ENCODE peak calls at places on chromosomes 6 and 20, in nine cellular contexts. P is NB4; O is heart left ventricle; Y is HFFc6; L is progenitor cell of endocrine pancreas; V is AG09309; Q is uterus; J is CD8-positive, alpha-beta T cell; I is GM13976. N is an unnamed sample.

GRCh38 chr6:41167173-41167963 is 4.5 kb upstream of the TREM2 start:
- DNase-seq in P (peak; percentile 41), O (no peak), Y (no peak), L (peak; percentile 39), V (no peak), Q (no peak), J (no peak), I (no peak), N (no peak)

GRCh38 chr6:123715243-123715863 is 78.6 kb upstream of the TRDN start:
- DNase-seq in P (peak; percentile 54), O (no peak), Y (no peak), L (no peak), V (no peak), Q (no peak), J (no peak), I (peak; percentile 9), N (peak; percentile 46)

GRCh38 chr20:10864076-10864672 is 190.4 kb upstream of the JAG1 start:
- DNase-seq in P (peak; percentile 8), O (no peak), Y (no peak), L (no peak), V (no peak), Q (no peak), J (no peak), I (no peak), N (no peak)

GRCh38 chr20:9407805-9408421 is 106.5 kb upstream of the LAMP5 start:
- DNase-seq in P (peak; percentile 71), O (no peak), Y (peak; percentile 71), L (peak; percentile 65), V (peak; percentile 35), Q (peak; percentile 24), J (peak; percentile 25), I (peak; percentile 55), N (peak; percentile 80)

GRCh38 chr20:58043866-58044140 is 184.7 kb downstream of the ANKRD60 start:
- DNase-seq in P (no peak), O (no peak), Y (no peak), L (no peak), V (no peak), Q (no peak), J (no peak), I (no peak), N (no peak)

GRCh38 chr6:2940010-2940850 is 31.1 kb downstream of the SERPINB6 start:
- DNase-seq in P (peak; percentile 49), O (no peak), Y (no peak), L (no peak), V (no peak), Q (no peak), J (peak; percentile 73), I (peak; percentile 86), N (peak; percentile 99)

GRCh38 chr6:113065606-113066005 is 718.5 kb downstream of the RFPL4B start:
- DNase-seq in P (no peak), O (no peak), Y (no peak), L (no peak), V (no peak), Q (no peak), J (no peak), I (no peak), N (no peak)

GRCh38 chr20:43658723-43659419 is 8.0 kb upstream of the MYBL2 start:
- DNase-seq in P (no peak), O (no peak), Y (no peak), L (no peak), V (no peak), Q (no peak), J (no peak), I (no peak), N (no peak)

GRCh38 chr6:131519670-131520436 is 53.2 kb upstream of the ARG1 start:
- DNase-seq in P (peak; percentile 53), O (no peak), Y (peak; percentile 52), L (no peak), V (peak; percentile 13), Q (no peak), J (peak; percentile 44), I (no peak), N (peak; percentile 52)

GRCh38 chr6:129726650-129727049 is 16.7 kb upstream of the ARHGAP18 start:
- DNase-seq in P (no peak), O (no peak), Y (no peak), L (no peak), V (no peak), Q (no peak), J (no peak), I (no peak), N (no peak)

GRCh38 chr6:106181664-106182418 is 95.7 kb downstream of the PRDM1 start:
- DNase-seq in P (no peak), O (no peak), Y (peak; percentile 91), L (no peak), V (peak; percentile 47), Q (no peak), J (no peak), I (no peak), N (peak; percentile 80)

GRCh38 chr20:40651121-40651520 is 37.9 kb downstream of the MAFB start:
- DNase-seq in P (no peak), O (no peak), Y (no peak), L (no peak), V (no peak), Q (no peak), J (no peak), I (no peak), N (no peak)

GRCh38 chr6:142784344-142784743 is 160.6 kb downstream of the HIVEP2 start:
- DNase-seq in P (peak; percentile 78), O (no peak), Y (no peak), L (no peak), V (no peak), Q (no peak), J (no peak), I (peak; percentile 69), N (peak; percentile 85)

GRCh38 chr6:5102266-5102970 is 17.3 kb downstream of the PPP1R3G start:
- DNase-seq in P (no peak), O (no peak), Y (no peak), L (no peak), V (no peak), Q (no peak), J (no peak), I (no peak), N (no peak)

GRCh38 chr6:168699631-168700315 is 258.8 kb downstream of the SMOC2 start:
- DNase-seq in P (no peak), O (no peak), Y (no peak), L (no peak), V (no peak), Q (peak; percentile 75), J (no peak), I (no peak), N (no peak)

GRCh38 chr20:16821211-16822089 is 73.3 kb downstream of the OTOR start:
- DNase-seq in P (peak; percentile 62), O (peak; percentile 54), Y (peak; percentile 7), L (no peak), V (no peak), Q (no peak), J (no peak), I (peak; percentile 31), N (peak; percentile 53)

GRCh38 chr20:57385940-57386339 is 5.3 kb upstream of the RBM38 start:
- DNase-seq in P (no peak), O (peak; percentile 44), Y (no peak), L (no peak), V (no peak), Q (no peak), J (no peak), I (no peak), N (no peak)

GRCh38 chr6:107479089-107479690 is 10.7 kb upstream of the SOBP start:
- DNase-seq in P (no peak), O (no peak), Y (no peak), L (no peak), V (no peak), Q (no peak), J (no peak), I (no peak), N (no peak)

GRCh38 chr6:156068870-156069269 is 613.2 kb upstream of the NOX3 start:
- DNase-seq in P (no peak), O (no peak), Y (no peak), L (no peak), V (no peak), Q (no peak), J (no peak), I (no peak), N (no peak)

DNA sequence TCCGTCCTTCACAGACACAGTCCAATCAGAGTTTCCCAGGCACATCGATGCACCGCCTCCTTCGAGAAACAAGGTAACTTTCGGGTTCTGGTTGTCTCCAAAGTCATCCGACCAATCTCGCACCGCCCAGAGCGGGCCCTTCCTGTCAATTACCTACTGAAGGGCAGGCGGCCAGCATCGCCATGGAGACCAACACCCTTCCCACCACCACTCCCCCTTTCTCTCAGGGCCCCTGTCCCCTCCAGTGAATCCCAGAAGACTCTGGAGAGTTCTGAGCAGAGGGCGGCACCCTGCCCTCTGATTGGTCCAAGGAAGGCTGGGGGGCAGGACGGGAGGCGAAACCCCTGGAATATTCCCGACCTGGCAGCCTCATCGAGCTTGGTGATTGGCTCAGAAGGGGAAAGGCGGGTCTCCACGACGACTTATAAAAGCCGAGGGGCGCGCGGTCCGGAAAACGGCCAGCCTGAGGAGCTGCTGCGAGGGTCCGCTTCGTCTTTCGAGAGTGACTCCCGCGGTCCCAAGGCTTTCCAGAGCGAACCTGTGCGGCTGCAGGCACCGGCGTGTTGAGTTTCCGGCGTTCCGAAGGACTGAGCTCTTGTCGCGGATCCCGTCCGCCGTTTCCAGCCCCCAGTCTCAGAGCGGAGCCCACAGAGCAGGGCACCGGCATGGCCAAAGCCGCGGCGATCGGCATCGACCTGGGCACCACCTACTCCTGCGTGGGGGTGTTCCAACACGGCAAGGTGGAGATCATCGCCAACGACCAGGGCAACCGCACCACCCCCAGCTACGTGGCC is at the start of gene HSPA1B:
- DNase-seq in P (peak; percentile 100), O (peak; percentile 98), Y (peak; percentile 100), L (peak; percentile 94), V (peak; percentile 99), Q (peak; percentile 100), J (peak; percentile 89), I (peak; percentile 95), N (peak; percentile 99)
- TF ChIP-seq CTCF in P (no peak), O (no peak), Y (no peak), L (no peak), V (no peak), Q (no peak), J (no peak), I (no peak), N (no peak)

GRCh38 chr20:18006684-18007083 is 37.9 kb downstream of the MGME1 start:
- DNase-seq in P (no peak), O (no peak), Y (no peak), L (no peak), V (no peak), Q (no peak), J (no peak), I (no peak), N (no peak)
- TF ChIP-seq CTCF in P (no peak), O (no peak), Y (no peak), L (no peak), V (no peak), Q (no peak), J (no peak), I (no peak), N (no peak)

GRCh38 chr20:60078351-60079250 is 120.4 kb downstream of the CDH26 start:
- DNase-seq in P (peak; percentile 84), O (no peak), Y (no peak), L (no peak), V (no peak), Q (no peak), J (no peak), I (no peak), N (no peak)
- TF ChIP-seq CTCF in P (no peak), O (no peak), Y (no peak), L (no peak), V (no peak), Q (no peak), J (no peak), I (no peak), N (no peak)

DNA sequence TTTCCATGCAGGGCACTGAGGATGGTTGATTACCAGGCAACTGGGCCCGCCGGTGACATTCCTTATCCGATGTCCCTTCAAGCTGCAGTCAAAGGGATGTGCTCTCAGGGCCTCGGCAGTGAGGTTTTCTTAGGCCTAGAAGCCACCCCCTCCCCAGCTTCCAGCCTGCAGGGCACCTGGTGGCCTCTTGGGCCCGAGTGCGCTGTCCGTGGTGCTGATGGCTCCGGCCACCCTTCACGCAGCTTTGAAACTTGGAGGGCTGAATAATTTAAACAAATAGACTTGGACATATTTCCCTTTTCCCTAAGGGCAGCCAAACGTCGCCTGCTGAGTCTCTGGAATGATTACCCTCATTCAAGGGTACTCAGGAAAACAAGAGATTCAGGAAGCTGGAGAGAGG is 8.9 kb upstream of the MLN start:
- DNase-seq in P (peak; percentile 76), O (no peak), Y (peak; percentile 35), L (peak; percentile 80), V (no peak), Q (no peak), J (peak; percentile 33), I (peak; percentile 81), N (peak; percentile 54)
- TF ChIP-seq CTCF in P (no peak), O (no peak), Y (peak; percentile 37), L (peak; percentile 52), V (peak; percentile 58), Q (peak; percentile 25), J (no peak), I (no peak), N (no peak)

N was measured in GM12865.